ENCODE peak calls at places on chromosomes 7 and 10, in four cellular contexts. One of them, this sample, is unnamed.

GRCh38 chr10:130576427-130576826 is 440.2 kb downstream of the GLRX3 start:
- DNase-seq in K562: no peak
- DNase-seq in GM12878: no peak
- DNase-seq in HepG2: no peak
- DNase-seq in this sample: no peak

GRCh38 chr10:50398383-50398782 is 147.1 kb upstream of the ASAH2 start:
- DNase-seq in K562: no peak
- DNase-seq in GM12878: no peak
- DNase-seq in HepG2: no peak
- DNase-seq in this sample: no peak

GRCh38 chr10:79356104-79356503 is 8.8 kb downstream of the PPIF start:
- DNase-seq in K562: no peak
- DNase-seq in GM12878: no peak
- DNase-seq in HepG2: no peak
- DNase-seq in this sample: no peak

GRCh38 chr7:130791746-130792145 is 57.7 kb upstream of the KLF14 start:
- DNase-seq in K562: no peak
- DNase-seq in GM12878: no peak
- DNase-seq in HepG2: no peak
- DNase-seq in this sample: no peak

GRCh38 chr7:157235357-157236018 is 96.8 kb downstream of the UBE3C start:
- DNase-seq in K562: no peak
- DNase-seq in GM12878: no peak
- DNase-seq in HepG2: peak
- DNase-seq in this sample: no peak

GRCh38 chr7:74269757-74270277 is 15.6 kb upstream of the RFC2 start:
- DNase-seq in K562: peak
- DNase-seq in GM12878: peak
- DNase-seq in HepG2: peak
- DNase-seq in this sample: peak

GRCh38 chr7:73810991-73811360 is 19.8 kb upstream of the CLDN4 start:
- DNase-seq in K562: no peak
- DNase-seq in GM12878: no peak
- DNase-seq in HepG2: no peak
- DNase-seq in this sample: peak

GRCh38 chr10:49115796-49116508 is 630 bp upstream of the VSTM4 start:
- DNase-seq in K562: no peak
- DNase-seq in GM12878: no peak
- DNase-seq in HepG2: no peak
- DNase-seq in this sample: no peak

GRCh38 chr10:97503413-97503812 is 4.7 kb downstream of the UBTD1 start:
- DNase-seq in K562: no peak
- DNase-seq in GM12878: no peak
- DNase-seq in HepG2: no peak
- DNase-seq in this sample: no peak

GRCh38 chr10:28302012-28302667 is 724 bp downstream of the MPP7 start:
- DNase-seq in K562: peak
- DNase-seq in GM12878: no peak
- DNase-seq in HepG2: no peak
- DNase-seq in this sample: no peak

GRCh38 chr10:106185991-106186390 is 978.5 kb downstream of the SORCS1 start:
- DNase-seq in K562: no peak
- DNase-seq in GM12878: no peak
- DNase-seq in HepG2: no peak
- DNase-seq in this sample: no peak
- TF ChIP-seq TAF1 in K562: no peak
- TF ChIP-seq TAF1 in GM12878: no peak
- TF ChIP-seq TAF1 in HepG2: no peak
- TF ChIP-seq TAF1 in this sample: no peak

GRCh38 chr10:58834093-58834674 is 321.5 kb downstream of the BICC1 start:
- DNase-seq in K562: no peak
- DNase-seq in GM12878: no peak
- DNase-seq in HepG2: no peak
- DNase-seq in this sample: no peak
- H3K27ac ChIP-seq in K562: no peak
- H3K27ac ChIP-seq in GM12878: no peak
- H3K27ac ChIP-seq in HepG2: no peak
- H3K27ac ChIP-seq in this sample: no peak

GRCh38 chr10:17249820-17250219 is 21.8 kb downstream of the VIM start:
- DNase-seq in K562: peak
- DNase-seq in GM12878: no peak
- DNase-seq in HepG2: no peak
- DNase-seq in this sample: peak
- TF ChIP-seq NFIC in K562: no peak
- TF ChIP-seq NFIC in GM12878: no peak
- TF ChIP-seq NFIC in HepG2: no peak
- TF ChIP-seq NFIC in this sample: no peak

GRCh38 chr10:26269754-26270153 is 53.2 kb downstream of the GAD2 start:
- DNase-seq in K562: peak
- DNase-seq in GM12878: no peak
- DNase-seq in HepG2: peak
- DNase-seq in this sample: peak
- TF ChIP-seq TAF1 in K562: no peak
- TF ChIP-seq TAF1 in GM12878: no peak
- TF ChIP-seq TAF1 in HepG2: no peak
- TF ChIP-seq TAF1 in this sample: no peak

GRCh38 chr10:70496341-70497119 is 18.0 kb downstream of the PALD1 start:
- DNase-seq in K562: no peak
- DNase-seq in GM12878: no peak
- DNase-seq in HepG2: no peak
- DNase-seq in this sample: no peak
- H3K27ac ChIP-seq in K562: no peak
- H3K27ac ChIP-seq in GM12878: no peak
- H3K27ac ChIP-seq in HepG2: no peak
- H3K27ac ChIP-seq in this sample: no peak

GRCh38 chr7:83749495-83749894 is 100.6 kb upstream of the SEMA3E start:
- DNase-seq in K562: no peak
- DNase-seq in GM12878: no peak
- DNase-seq in HepG2: no peak
- DNase-seq in this sample: no peak

GRCh38 chr7:83755526-83755925 is 106.6 kb upstream of the SEMA3E start:
- DNase-seq in K562: no peak
- DNase-seq in GM12878: no peak
- DNase-seq in HepG2: no peak
- DNase-seq in this sample: no peak

GRCh38 chr7:83751217-83751616 is 102.3 kb upstream of the SEMA3E start:
- DNase-seq in K562: no peak
- DNase-seq in GM12878: no peak
- DNase-seq in HepG2: no peak
- DNase-seq in this sample: no peak
- TF ChIP-seq NFIC in K562: no peak
- TF ChIP-seq NFIC in GM12878: no peak
- TF ChIP-seq NFIC in HepG2: no peak
- TF ChIP-seq NFIC in this sample: no peak

This sample was measured in SK-N-SH.